ENCODE peak calls at places on chromosomes 4 and X, in seven cellular contexts. K is skeletal muscle cell, P is neuronal stem cell, D is AG09309, J is Karpas-422, F is germinal center, S is kidney tubule cell. R is an unnamed sample.

GRCh38 chr4:79917246-79917645 is 155.8 kb downstream of the ANTXR2 start:
- DNase-seq in K (peak; percentile 11), P (peak; percentile 15), D (peak; percentile 23), J (peak; percentile 53), F (peak; percentile 11), S (peak; percentile 52), R (no peak)

GRCh38 chrX:86215260-86215659 is 67.0 kb downstream of the DACH2 start:
- DNase-seq in K (no peak), P (no peak), D (no peak), J (no peak), F (no peak), S (no peak), R (no peak)

GRCh38 chrX:54891573-54891972 is 29.1 kb upstream of the TRO start:
- DNase-seq in K (peak; percentile 3), P (peak; percentile 0), D (peak; percentile 2), J (peak; percentile 76), F (peak; percentile 1), S (peak; percentile 43), R (no peak)

GRCh38 chr4:184046148-184046547 is 141.0 kb downstream of the STOX2 start:
- DNase-seq in K (no peak), P (no peak), D (no peak), J (no peak), F (no peak), S (no peak), R (no peak)

GRCh38 chr4:32686123-32686522 is 1966.0 kb downstream of the PCDH7 start:
- DNase-seq in K (no peak), P (no peak), D (no peak), J (no peak), F (no peak), S (no peak), R (no peak)

GRCh38 chr4:73613130-73613529 is 7.1 kb downstream of the RASSF6 start:
- DNase-seq in K (no peak), P (no peak), D (no peak), J (no peak), F (no peak), S (peak; percentile 93), R (no peak)

GRCh38 chr4:55345054-55345453 is 988 bp upstream of the SRD5A3 start:
- DNase-seq in K (no peak), P (no peak), D (no peak), J (no peak), F (no peak), S (no peak), R (no peak)

GRCh38 chrX:50448565-50448964 is 22.1 kb downstream of the DGKK start:
- DNase-seq in K (no peak), P (no peak), D (no peak), J (peak; percentile 87), F (peak; percentile 2), S (peak; percentile 87), R (no peak)

GRCh38 chrX:139890991-139891700 is 41.7 kb downstream of the ATP11C start:
- DNase-seq in K (peak; percentile 38), P (no peak), D (peak; percentile 45), J (no peak), F (no peak), S (peak; percentile 80), R (no peak)

GRCh38 chr4:121952290-121952689 is 430 bp upstream of the TRPC3 start:
- DNase-seq in K (no peak), P (no peak), D (no peak), J (no peak), F (no peak), S (no peak), R (no peak)

GRCh38 chrX:131854586-131854985 is 168.5 kb upstream of the STK26 start:
- DNase-seq in K (no peak), P (no peak), D (no peak), J (no peak), F (no peak), S (peak; percentile 2), R (no peak)

GRCh38 chrX:24253030-24253429 is 60.8 kb downstream of the SUPT20HL2 start:
- DNase-seq in K (no peak), P (no peak), D (no peak), J (no peak), F (no peak), S (no peak), R (no peak)

GRCh38 chr4:58740897-58741296 is 1630.7 kb upstream of the IGFBP7 start:
- DNase-seq in K (no peak), P (no peak), D (no peak), J (no peak), F (no peak), S (no peak), R (no peak)

GRCh38 chr4:32226201-32226600 is 1506.0 kb downstream of the PCDH7 start:
- DNase-seq in K (peak; percentile 37), P (no peak), D (no peak), J (no peak), F (no peak), S (peak; percentile 53), R (no peak)

GRCh38 chr4:129345680-129346079 is 249.7 kb downstream of the C4orf33 start:
- DNase-seq in K (no peak), P (no peak), D (no peak), J (no peak), F (no peak), S (no peak), R (no peak)

GRCh38 chr4:82785248-82786003 is 13.2 kb downstream of the SCD5 start:
- DNase-seq in K (peak; percentile 84), P (no peak), D (peak; percentile 78), J (peak; percentile 76), F (no peak), S (peak; percentile 88), R (no peak)

GRCh38 chrX:149124526-149125108 is 380.5 kb downstream of the IDS start:
- DNase-seq in K (no peak), P (no peak), D (no peak), J (no peak), F (no peak), S (no peak), R (no peak)

R was measured in neural crest cell.